ENCODE peak calls at places on chromosomes 4 and X, in four cellular contexts. E is gastrocnemius medialis, B is heart left ventricle, J is thyroid gland. D is an unnamed sample.

GRCh38 chr4:55920571-55920970 is 28.2 kb upstream of the CEP135 start:
- DNase-seq in E (no peak), B (no peak), J (no peak), D (no peak)

GRCh38 chr4:52545099-52546069 is 113.7 kb downstream of the USP46 start:
- DNase-seq in J (peak), B (peak), E (peak), D (peak)

GRCh38 chr4:2135083-2135482 is 76.0 kb downstream of the NAT8L start:
- DNase-seq in E (no peak), J (no peak), B (no peak), D (no peak)

GRCh38 chr4:5165419-5166369 is 114.4 kb downstream of the STK32B start:
- DNase-seq in J (no peak), E (no peak), B (no peak), D (no peak)

GRCh38 chrX:50456712-50457484 is 13.7 kb downstream of the DGKK start:
- DNase-seq in J (no peak), E (no peak), B (no peak), D (no peak)

GRCh38 chrX:155645180-155645579 is 32.4 kb upstream of the TMLHE start:
- DNase-seq in B (no peak), E (no peak), J (no peak), D (no peak)

GRCh38 chrX:29862126-29862664 is 353.2 kb upstream of the MAGEB2 start:
- DNase-seq in E (no peak), J (no peak), B (no peak), D (no peak)

GRCh38 chrX:12974217-12974796 is 603 bp upstream of the TMSB4X start:
- DNase-seq in E (no peak), B (peak), J (no peak), D (peak)

GRCh38 chr4:154456240-154456639 is 35.4 kb downstream of the DCHS2 start:
- DNase-seq in B (no peak), E (no peak), J (no peak), D (no peak)

GRCh38 chrX:155071694-155072215 is 447 bp downstream of the BRCC3 start:
- DNase-seq in B (no peak), E (no peak), J (peak), D (no peak)

GRCh38 chrX:27600686-27601085 is 10.5 kb downstream of the DCAF8L2 start:
- DNase-seq in E (no peak), J (no peak), B (no peak), D (no peak)

GRCh38 chr4:23572382-23572781 is 317.5 kb downstream of the PPARGC1A start:
- DNase-seq in J (no peak), E (no peak), B (no peak), D (no peak)

GRCh38 chr4:118757761-118758213 is 72.6 kb downstream of the METTL14 start:
- DNase-seq in E (no peak), B (no peak), J (no peak), D (no peak)

GRCh38 chr4:78032446-78032845 is 24.7 kb upstream of the FRAS1 start:
- DNase-seq in J (no peak), B (no peak), E (no peak), D (no peak)

GRCh38 chr4:98284640-98285046 is 23.5 kb downstream of the RAP1GDS1 start:
- DNase-seq in B (no peak), J (no peak), E (no peak), D (no peak)

GRCh38 chr4:36088542-36088941 is 155.8 kb downstream of the ARAP2 start:
- DNase-seq in J (no peak), B (no peak), E (no peak), D (no peak)

GRCh38 chr4:75110061-75110460 is 177.1 kb downstream of the PARM1 start:
- DNase-seq in B (no peak), E (no peak), J (no peak), D (no peak)

GRCh38 chr4:75512336-75513211 is 1.6 kb downstream of the RCHY1 start:
- DNase-seq in B (no peak), E (no peak), J (peak), D (no peak)

GRCh38 chr4:2301806-2302205 is 39.9 kb upstream of the MXD4 start:
- DNase-seq in B (peak), E (no peak), J (peak), D (no peak)

GRCh38 chrX:130771230-130771629 is 131.8 kb downstream of the ENOX2 start:
- DNase-seq in B (no peak), J (no peak), E (no peak), D (no peak)

GRCh38 chrX:120301960-120302359 is 9.3 kb downstream of the TMEM255A start:
- DNase-seq in B (no peak), J (no peak), E (no peak), D (no peak)

GRCh38 chr4:113837397-113837796 is 75.9 kb upstream of the CAMK2D start:
- DNase-seq in J (no peak), B (no peak), E (no peak), D (no peak)

GRCh38 chr4:137536789-137537561 is 4.7 kb upstream of the PCDH18 start:
- DNase-seq in B (no peak), E (no peak), J (no peak), D (no peak)

GRCh38 chrX:5915783-5916182 is 312.9 kb downstream of the NLGN4X start:
- DNase-seq in B (no peak), E (no peak), J (no peak), D (no peak)

GRCh38 chr4:54526560-54526959 is 131.2 kb upstream of the KIT start:
- DNase-seq in B (no peak), E (no peak), J (no peak), D (no peak)

GRCh38 chr4:107721436-107722090 is 1.5 kb upstream of the PAPSS1 start:
- DNase-seq in J (peak), B (no peak), E (no peak), D (no peak)

GRCh38 chr4:37767546-37767945 is 58.9 kb upstream of the PGM2 start:
- DNase-seq in J (peak), E (peak), B (peak), D (peak)

GRCh38 chr4:17450431-17450830 is 61.5 kb downstream of the QDPR start:
- DNase-seq in B (no peak), E (no peak), J (no peak), D (no peak)

GRCh38 chrX:38312436-38312835 is 14.9 kb downstream of the RPGR start:
- DNase-seq in E (no peak), J (no peak), B (no peak), D (no peak)

GRCh38 chrX:109847257-109848187 is 114.5 kb upstream of the ACSL4 start:
- DNase-seq in E (no peak), B (no peak), J (no peak), D (no peak)

GRCh38 chr4:38621004-38621684 is 42.9 kb upstream of the KLF3 start:
- DNase-seq in B (no peak), J (no peak), E (peak), D (no peak)

GRCh38 chr4:172927096-172927495 is 241.5 kb upstream of the GALNT7 start:
- DNase-seq in J (no peak), E (no peak), B (no peak), D (no peak)

GRCh38 chr4:113899260-113900177 is 79.9 kb downstream of the ARSJ start:
- DNase-seq in E (no peak), B (no peak), J (no peak), D (no peak)

GRCh38 chr4:155434904-155435303 is 58.1 kb upstream of the MAP9 start:
- DNase-seq in J (no peak), E (no peak), B (no peak), D (no peak)

GRCh38 chr4:53514509-53514908 is 76.8 kb downstream of the LNX1 start:
- DNase-seq in B (no peak), E (no peak), J (no peak), D (no peak)

DNA sequence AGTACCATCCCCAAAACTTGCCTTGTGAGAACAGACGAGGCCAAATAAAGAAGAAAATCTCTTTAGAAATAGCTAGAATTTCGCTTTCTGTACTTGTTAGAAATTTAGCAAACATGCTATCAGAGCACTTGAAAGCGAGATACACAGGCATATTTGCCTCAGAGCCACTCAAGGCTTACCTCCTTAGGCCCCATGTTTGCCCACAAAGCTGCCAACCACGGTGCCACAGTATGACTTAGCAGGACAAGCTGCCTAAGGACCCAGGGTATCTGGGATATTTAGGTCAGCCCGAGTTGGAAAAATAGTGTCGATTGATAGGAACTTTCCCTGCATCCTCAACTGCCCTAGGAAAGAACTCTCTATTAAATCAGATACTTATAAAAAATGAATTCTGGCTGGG is 24.2 kb downstream of the NDNF start:
- DNase-seq in E (no peak), B (no peak), J (no peak), D (no peak)
- H3K27ac ChIP-seq in E (no peak), B (no peak), J (no peak), D (no peak)

GRCh38 chr4:26476545-26476944 is 13.7 kb downstream of the CCKAR start:
- DNase-seq in J (no peak), B (no peak), E (no peak), D (no peak)
- TF ChIP-seq POLR2A in J (no peak), B (no peak), E (no peak), D (no peak)

DNA sequence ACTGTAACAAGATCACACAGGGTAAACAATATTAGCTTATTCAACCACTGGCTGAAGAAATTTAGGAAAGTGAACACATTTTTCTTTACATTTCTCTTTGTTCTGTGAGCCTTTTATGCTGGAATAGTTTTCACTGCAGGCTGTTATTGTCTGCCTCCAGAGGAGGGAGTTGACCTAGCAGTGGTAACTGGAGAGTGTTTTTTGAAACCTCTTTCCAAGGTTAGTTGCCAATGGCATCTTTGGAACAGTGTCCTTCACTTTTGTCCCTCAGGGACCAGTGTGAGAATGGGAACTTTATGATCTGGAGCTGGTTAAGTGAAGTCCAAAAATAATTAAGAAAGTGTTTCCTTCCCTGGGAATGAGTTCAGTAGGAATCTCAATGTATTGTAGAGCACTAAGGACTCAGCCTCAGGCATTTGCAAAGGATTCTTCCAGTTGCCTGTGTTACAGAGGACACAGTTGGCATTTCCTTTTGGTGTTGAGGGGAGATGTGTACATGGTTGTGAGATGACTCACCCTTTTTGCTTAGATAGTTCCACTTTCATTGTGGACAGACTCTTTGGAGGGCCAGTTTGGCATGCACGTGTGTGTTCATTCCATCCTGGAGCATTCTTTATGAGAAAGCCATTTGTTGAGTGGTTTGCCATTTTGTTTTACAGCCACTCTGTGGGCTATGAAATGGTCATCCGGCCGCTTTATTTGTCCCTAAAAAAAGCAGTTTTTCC is 61.3 kb downstream of the AR start:
- DNase-seq in E (no peak), B (no peak), J (peak), D (no peak)
- H3K27ac ChIP-seq in E (peak), B (no peak), J (no peak), D (no peak)

GRCh38 chrX:20437678-20438077 is 171.0 kb upstream of the RPS6KA3 start:
- DNase-seq in E (no peak), J (no peak), B (no peak), D (no peak)
- TF ChIP-seq POLR2A in E (no peak), J (no peak), B (no peak), D (no peak)

GRCh38 chrX:69759921-69760625 is 144.2 kb downstream of the EDA start:
- DNase-seq in B (no peak), J (no peak), E (no peak), D (no peak)

GRCh38 chrX:69761633-69762032 is 145.7 kb downstream of the EDA start:
- DNase-seq in E (no peak), B (no peak), J (no peak), D (no peak)

DNA sequence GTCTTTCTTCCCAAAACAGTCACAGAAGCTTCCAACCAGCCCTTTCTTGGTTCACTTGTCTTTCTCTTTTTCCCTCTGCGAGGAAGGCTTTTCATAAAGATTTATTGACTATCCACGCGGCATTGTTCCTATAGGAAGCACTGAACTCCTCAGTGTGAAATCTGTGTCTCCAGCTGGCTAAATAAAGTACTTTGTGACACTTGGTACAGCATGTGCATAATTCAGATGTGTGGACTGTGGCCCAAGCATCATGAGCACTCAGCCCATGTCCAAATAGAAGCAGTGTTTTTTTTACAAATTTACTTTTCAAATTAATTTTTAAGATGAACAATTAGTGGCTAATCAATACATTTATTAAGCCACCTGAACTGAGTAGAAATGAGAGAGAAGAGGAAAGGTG is 146.4 kb downstream of the EDA start:
- DNase-seq in J (no peak), E (no peak), B (no peak), D (no peak)
- H3K27ac ChIP-seq in J (no peak), E (no peak), B (no peak), D (no peak)